ENCODE peak calls at places on chromosomes 11 and 22, in six cellular contexts. Q is mesenteric fat pad; N is mesendoderm; J is ACHN; A is activated CD4-positive, alpha-beta memory T cell treated with anti-CD3 and anti-CD28 coated beads, Interleukin-2, amount 10 ng/mL, durations not matched to agents 7 days and 5 days; T is NCI-H1092. R is an unnamed sample.

GRCh38 chr22:46010951-46011626 is 34.1 kb upstream of the WNT7B start:
- DNase-seq in N (no peak), Q (peak), T (peak), A (no peak), J (no peak), R (peak)

GRCh38 chr11:106988151-106988806 is 30.0 kb downstream of the GUCY1A2 start:
- DNase-seq in Q (no peak), A (no peak), J (no peak), N (no peak), T (no peak), R (no peak)

GRCh38 chr11:27373392-27373791 is 10.4 kb upstream of the CCDC34 start:
- DNase-seq in T (no peak), Q (no peak), N (no peak), A (no peak), J (no peak), R (no peak)

GRCh38 chr11:7936615-7937014 is 4.9 kb downstream of the OR10A3 start:
- DNase-seq in N (no peak), A (no peak), Q (no peak), J (no peak), T (no peak), R (no peak)

GRCh38 chr11:132158696-132159095 is 788.3 kb downstream of the NTM start:
- DNase-seq in J (no peak), N (no peak), Q (no peak), T (no peak), A (no peak), R (no peak)

GRCh38 chr22:46455453-46455852 is 82.0 kb downstream of the CELSR1 start:
- DNase-seq in A (no peak), T (no peak), J (no peak), Q (no peak), N (no peak), R (no peak)

GRCh38 chr11:2943711-2944118 is 14.5 kb upstream of the PHLDA2 start:
- DNase-seq in N (no peak), A (no peak), Q (peak), J (no peak), T (no peak), R (no peak)

GRCh38 chr11:72048718-72049460 is 31.5 kb downstream of the NUMA1 start:
- DNase-seq in N (peak), T (no peak), Q (no peak), J (no peak), A (no peak), R (no peak)

GRCh38 chr11:30775123-30775522 is 189.0 kb upstream of the MPPED2 start:
- DNase-seq in A (no peak), T (no peak), N (peak), Q (no peak), J (no peak), R (no peak)

GRCh38 chr11:64485077-64485476 is 105.9 kb upstream of the SLC22A12 start:
- DNase-seq in J (no peak), Q (no peak), A (peak), T (no peak), N (no peak), R (no peak)

GRCh38 chr11:102323542-102324261 is 6.4 kb downstream of the BIRC3 start:
- DNase-seq in T (no peak), A (no peak), J (no peak), Q (no peak), N (no peak), R (no peak)

GRCh38 chr11:9313648-9314290 is 624 bp downstream of the TMEM41B start:
- DNase-seq in J (peak), N (peak), A (no peak), Q (no peak), T (no peak), R (no peak)

GRCh38 chr11:11979487-11980117 is 28.8 kb downstream of the DKK3 start:
- DNase-seq in T (no peak), A (no peak), J (no peak), Q (peak), N (peak), R (no peak)

R was measured in NCI-H446 treated with DMSO at 0.1 percent for 48 hours.